ENCODE peak calls at places on chromosomes 5 and 9, in seven cellular contexts. One of them, this sample, is unnamed.

GRCh38 chr9:89448821-89449220 is 49.1 kb downstream of the SEMA4D start:
- DNase-seq in uterus: no peak
- DNase-seq in stomach: no peak
- DNase-seq in A549: no peak
- DNase-seq in tibial nerve: no peak
- DNase-seq in spleen: no peak
- DNase-seq in HepG2: no peak
- DNase-seq in this sample: no peak

GRCh38 chr5:53027913-53028312 is 38.8 kb downstream of the ITGA2 start:
- DNase-seq in uterus: peak; percentile 20
- DNase-seq in stomach: peak; percentile 68
- DNase-seq in A549: peak; percentile 39
- DNase-seq in tibial nerve: no peak
- DNase-seq in spleen: no peak
- DNase-seq in HepG2: no peak
- DNase-seq in this sample: no peak

GRCh38 chr5:180086816-180087426 is 15.4 kb upstream of the RNF130 start:
- DNase-seq in uterus: no peak
- DNase-seq in stomach: no peak
- DNase-seq in A549: no peak
- DNase-seq in tibial nerve: no peak
- DNase-seq in spleen: no peak
- DNase-seq in HepG2: no peak
- DNase-seq in this sample: no peak

GRCh38 chr5:116084231-116084630 is 594 bp upstream of the COMMD10 start:
- DNase-seq in uterus: no peak
- DNase-seq in stomach: peak; percentile 31
- DNase-seq in A549: peak; percentile 12
- DNase-seq in tibial nerve: no peak
- DNase-seq in spleen: peak; percentile 79
- DNase-seq in HepG2: no peak
- DNase-seq in this sample: no peak

GRCh38 chr5:87850843-87851242 is 417.8 kb downstream of the TMEM161B start:
- DNase-seq in uterus: no peak
- DNase-seq in stomach: no peak
- DNase-seq in A549: no peak
- DNase-seq in tibial nerve: no peak
- DNase-seq in spleen: no peak
- DNase-seq in HepG2: no peak
- DNase-seq in this sample: no peak

GRCh38 chr9:93300175-93300572 is 116.2 kb downstream of the WNK2 start:
- DNase-seq in uterus: peak; percentile 3
- DNase-seq in stomach: no peak
- DNase-seq in A549: no peak
- DNase-seq in tibial nerve: no peak
- DNase-seq in spleen: peak; percentile 59
- DNase-seq in HepG2: no peak
- DNase-seq in this sample: no peak

GRCh38 chr9:116605904-116606341 is 81.2 kb upstream of the TRIM32 start:
- DNase-seq in uterus: peak; percentile 79
- DNase-seq in stomach: no peak
- DNase-seq in A549: no peak
- DNase-seq in tibial nerve: no peak
- DNase-seq in spleen: no peak
- DNase-seq in HepG2: no peak
- DNase-seq in this sample: no peak

GRCh38 chr5:1788200-1788599 is 11.4 kb downstream of the MRPL36 start:
- DNase-seq in uterus: peak; percentile 3
- DNase-seq in stomach: no peak
- DNase-seq in A549: no peak
- DNase-seq in tibial nerve: no peak
- DNase-seq in spleen: no peak
- DNase-seq in HepG2: no peak
- DNase-seq in this sample: no peak

GRCh38 chr5:139650031-139650688 is 2.0 kb downstream of the CXXC5 start:
- DNase-seq in uterus: no peak
- DNase-seq in stomach: peak; percentile 56
- DNase-seq in A549: no peak
- DNase-seq in tibial nerve: no peak
- DNase-seq in spleen: peak; percentile 88
- DNase-seq in HepG2: no peak
- DNase-seq in this sample: no peak

GRCh38 chr5:13945271-13945670 is 783 bp upstream of the DNAH5 start:
- DNase-seq in uterus: no peak
- DNase-seq in stomach: no peak
- DNase-seq in A549: no peak
- DNase-seq in tibial nerve: no peak
- DNase-seq in spleen: no peak
- DNase-seq in HepG2: no peak
- DNase-seq in this sample: no peak

GRCh38 chr9:18798106-18798505 is 234.9 kb downstream of the SAXO1 start:
- DNase-seq in uterus: no peak
- DNase-seq in stomach: no peak
- DNase-seq in A549: no peak
- DNase-seq in tibial nerve: no peak
- DNase-seq in spleen: no peak
- DNase-seq in HepG2: no peak
- DNase-seq in this sample: no peak

GRCh38 chr5:54531536-54531935 is 14.0 kb downstream of the SNX18 start:
- DNase-seq in uterus: no peak
- DNase-seq in stomach: no peak
- DNase-seq in A549: no peak
- DNase-seq in tibial nerve: no peak
- DNase-seq in spleen: no peak
- DNase-seq in HepG2: no peak
- DNase-seq in this sample: no peak

GRCh38 chr5:54534306-54534705 is 16.7 kb downstream of the SNX18 start:
- DNase-seq in uterus: no peak
- DNase-seq in stomach: no peak
- DNase-seq in A549: no peak
- DNase-seq in tibial nerve: no peak
- DNase-seq in spleen: no peak
- DNase-seq in HepG2: no peak
- DNase-seq in this sample: no peak

GRCh38 chr5:54537720-54538119 is 20.2 kb downstream of the SNX18 start:
- DNase-seq in uterus: no peak
- DNase-seq in stomach: no peak
- DNase-seq in A549: no peak
- DNase-seq in tibial nerve: no peak
- DNase-seq in spleen: no peak
- DNase-seq in HepG2: no peak
- DNase-seq in this sample: no peak

GRCh38 chr5:54535149-54535844 is 17.7 kb downstream of the SNX18 start:
- DNase-seq in uterus: no peak
- DNase-seq in stomach: no peak
- DNase-seq in A549: no peak
- DNase-seq in tibial nerve: no peak
- DNase-seq in spleen: no peak
- DNase-seq in HepG2: no peak
- DNase-seq in this sample: no peak

DNA sequence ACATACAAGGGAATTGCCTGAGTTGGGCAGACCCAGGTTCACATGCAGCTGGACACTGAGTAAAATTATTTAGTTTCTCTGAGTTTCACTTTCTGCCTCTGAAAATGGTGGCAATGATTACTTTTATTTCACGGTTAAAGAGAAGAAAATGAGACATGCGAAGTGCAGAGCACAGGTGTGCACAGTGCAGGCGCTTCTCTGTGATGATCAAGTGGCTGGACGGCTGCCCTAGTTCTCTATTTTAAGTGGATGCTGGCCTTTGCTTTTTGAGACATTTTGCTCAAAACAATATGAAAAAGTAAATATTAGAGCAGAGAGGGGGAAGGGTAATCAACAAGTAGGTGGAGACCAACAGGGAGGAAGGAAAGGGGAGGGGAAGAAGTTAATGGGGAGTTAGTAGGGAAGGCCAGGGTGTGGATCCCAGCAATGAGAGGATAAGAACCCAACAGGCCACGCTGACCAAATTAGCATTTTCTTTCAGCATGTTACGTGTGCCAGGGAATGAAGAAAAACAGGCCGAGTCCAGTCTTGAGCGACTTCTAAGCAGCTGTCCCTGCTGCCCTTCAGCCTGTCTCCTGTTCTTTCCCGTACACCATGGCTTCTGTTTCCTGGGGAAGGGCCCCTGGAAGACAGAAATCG is 16.1 kb downstream of the SNX18 start:
- DNase-seq in uterus: no peak
- DNase-seq in stomach: peak; percentile 55
- DNase-seq in A549: no peak
- DNase-seq in tibial nerve: no peak
- DNase-seq in spleen: no peak
- DNase-seq in HepG2: no peak
- DNase-seq in this sample: no peak
- H3K4me1 ChIP-seq in uterus: peaks cover 14% of the 10 kb centered on the region
- H3K4me1 ChIP-seq in stomach: peaks cover 93% of the 10 kb centered on the region
- H3K4me1 ChIP-seq in A549: no peaks in the 10 kb centered on the region
- H3K4me1 ChIP-seq in tibial nerve: no peaks in the 10 kb centered on the region
- H3K4me1 ChIP-seq in spleen: peaks cover 38% of the 10 kb centered on the region
- H3K4me1 ChIP-seq in HepG2: peaks cover 14% of the 10 kb centered on the region
- H3K4me1 ChIP-seq in this sample: no peaks in the 10 kb centered on the region

GRCh38 chr9:101479337-101480045 is 43.9 kb upstream of the ALDOB start:
- DNase-seq in uterus: no peak
- DNase-seq in stomach: peak; percentile 68
- DNase-seq in A549: no peak
- DNase-seq in tibial nerve: no peak
- DNase-seq in spleen: no peak
- DNase-seq in HepG2: no peak
- DNase-seq in this sample: peak; percentile 69

GRCh38 chr9:101478444-101478843 is 42.9 kb upstream of the ALDOB start:
- DNase-seq in uterus: no peak
- DNase-seq in stomach: no peak
- DNase-seq in A549: no peak
- DNase-seq in tibial nerve: no peak
- DNase-seq in spleen: no peak
- DNase-seq in HepG2: no peak
- DNase-seq in this sample: no peak

GRCh38 chr9:101478906-101479305 is 43.3 kb upstream of the ALDOB start:
- DNase-seq in uterus: no peak
- DNase-seq in stomach: no peak
- DNase-seq in A549: no peak
- DNase-seq in tibial nerve: no peak
- DNase-seq in spleen: no peak
- DNase-seq in HepG2: no peak
- DNase-seq in this sample: no peak

GRCh38 chr9:101481296-101481695 is 45.7 kb upstream of the ALDOB start:
- DNase-seq in uterus: no peak
- DNase-seq in stomach: no peak
- DNase-seq in A549: no peak
- DNase-seq in tibial nerve: no peak
- DNase-seq in spleen: no peak
- DNase-seq in HepG2: no peak
- DNase-seq in this sample: no peak

GRCh38 chr9:101480386-101480785 is 44.8 kb upstream of the ALDOB start:
- DNase-seq in uterus: no peak
- DNase-seq in stomach: no peak
- DNase-seq in A549: no peak
- DNase-seq in tibial nerve: no peak
- DNase-seq in spleen: no peak
- DNase-seq in HepG2: no peak
- DNase-seq in this sample: no peak
- TF ChIP-seq POLR2A in uterus: no peak
- TF ChIP-seq POLR2A in stomach: no peak
- TF ChIP-seq POLR2A in A549: no peak
- TF ChIP-seq POLR2A in tibial nerve: no peak
- TF ChIP-seq POLR2A in spleen: no peak
- TF ChIP-seq POLR2A in HepG2: no peak
- TF ChIP-seq POLR2A in this sample: no peak

DNA sequence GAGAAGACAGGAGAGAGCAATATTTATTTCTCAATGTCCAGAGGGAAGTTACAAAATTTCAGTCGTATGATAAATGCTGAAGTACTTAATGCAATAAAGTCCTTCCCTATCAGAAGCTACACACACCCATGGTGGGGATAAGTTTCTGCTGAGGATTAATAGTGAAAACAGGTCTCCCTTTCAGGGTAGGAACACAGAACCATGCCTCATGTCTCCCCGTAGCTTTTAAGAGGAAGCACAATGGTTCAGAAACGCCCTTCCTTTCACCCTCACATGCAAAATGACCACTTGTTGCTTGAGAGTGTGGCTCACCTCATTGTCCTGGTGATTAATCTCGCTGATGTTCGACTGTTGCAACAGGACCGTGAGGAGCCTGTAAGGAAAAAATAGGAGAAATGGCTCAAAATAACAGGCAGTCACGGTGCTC is 73.6 kb downstream of the ANKRD55 start:
- DNase-seq in uterus: no peak
- DNase-seq in stomach: no peak
- DNase-seq in A549: no peak
- DNase-seq in tibial nerve: no peak
- DNase-seq in spleen: no peak
- DNase-seq in HepG2: no peak
- DNase-seq in this sample: no peak
- H3K4me1 ChIP-seq in uterus: no peaks in the 10 kb centered on the region
- H3K4me1 ChIP-seq in stomach: peaks cover 56% of the 10 kb centered on the region
- H3K4me1 ChIP-seq in A549: peaks cover 9% of the 10 kb centered on the region
- H3K4me1 ChIP-seq in tibial nerve: no peaks in the 10 kb centered on the region
- H3K4me1 ChIP-seq in spleen: peaks cover 31% of the 10 kb centered on the region
- H3K4me1 ChIP-seq in HepG2: peaks cover 96% of the 10 kb centered on the region
- H3K4me1 ChIP-seq in this sample: no peaks in the 10 kb centered on the region

DNA sequence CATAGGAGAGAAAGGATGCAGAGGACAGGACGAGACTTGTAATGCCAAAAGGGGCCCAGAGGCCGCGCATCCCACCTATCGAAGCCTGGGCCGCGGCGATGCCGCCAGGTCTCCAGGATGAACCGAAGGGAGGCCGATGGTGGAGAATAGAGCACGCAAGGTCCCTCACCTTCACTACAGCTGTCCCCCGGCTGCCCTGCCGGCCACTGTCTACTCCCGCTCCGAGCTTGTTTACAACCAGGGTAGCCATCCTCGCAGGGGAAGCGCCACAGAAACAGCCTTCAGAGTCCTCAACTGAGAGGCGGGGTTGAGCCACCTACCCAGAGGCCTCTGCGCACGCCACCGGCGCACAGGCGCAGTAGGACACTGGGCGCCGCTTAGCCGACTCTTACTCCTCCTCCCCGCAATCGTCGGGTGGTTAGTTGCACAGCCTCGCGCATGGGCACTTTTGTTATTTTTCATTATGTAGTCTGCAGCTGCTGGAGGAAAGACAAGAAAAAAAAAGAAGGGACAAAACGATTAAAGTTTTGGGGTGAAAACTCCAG is at the start of gene TRIM23:
- DNase-seq in uterus: peak; percentile 90
- DNase-seq in stomach: peak; percentile 91
- DNase-seq in A549: peak; percentile 93
- DNase-seq in tibial nerve: peak; percentile 79
- DNase-seq in spleen: peak; percentile 98
- DNase-seq in HepG2: peak; percentile 86
- DNase-seq in this sample: peak; percentile 97
- TF ChIP-seq POLR2A in uterus: peak; percentile 28
- TF ChIP-seq POLR2A in stomach: no peak
- TF ChIP-seq POLR2A in A549: peak; percentile 66
- TF ChIP-seq POLR2A in tibial nerve: no peak
- TF ChIP-seq POLR2A in spleen: no peak
- TF ChIP-seq POLR2A in HepG2: peak; percentile 78
- TF ChIP-seq POLR2A in this sample: no peak